ENCODE peak calls at places on chromosomes 4 and X, in six cellular contexts. L is foreskin fibroblast; O is OCI-LY7; H is CD8-positive, alpha-beta T cell; B is psoas muscle; D is skeletal muscle cell. M is an unnamed sample.

GRCh38 chr4:72275381-72275780 is 243.6 kb downstream of the NPFFR2 start:
- DNase-seq in L (no peak), O (no peak), H (no peak), B (no peak), D (no peak), M (no peak)

GRCh38 chrX:42755820-42756219 is 22.1 kb downstream of the PPP1R2C start:
- DNase-seq in L (peak), O (no peak), H (no peak), B (peak), D (peak), M (no peak)

GRCh38 chrX:13599491-13599890 is 30.1 kb downstream of the EGFL6 start:
- DNase-seq in L (no peak), O (no peak), H (no peak), B (no peak), D (no peak), M (no peak)

GRCh38 chrX:7985568-7985967 is 58.4 kb upstream of the PNPLA4 start:
- DNase-seq in L (peak), O (no peak), H (no peak), B (no peak), D (no peak), M (no peak)

GRCh38 chr4:150280081-150280950 is 202.1 kb downstream of the DCLK2 start:
- DNase-seq in L (peak), O (no peak), H (no peak), B (no peak), D (peak), M (no peak)

GRCh38 chrX:78658851-78659744 is at the start of gene RTL3:
- DNase-seq in L (peak), O (no peak), H (no peak), B (no peak), D (peak), M (no peak)

GRCh38 chr4:125368161-125368560 is 53.4 kb downstream of the FAT4 start:
- DNase-seq in L (peak), O (no peak), H (no peak), B (no peak), D (no peak), M (no peak)

GRCh38 chr4:163701915-163702314 is 207.4 kb downstream of the TMA16 start:
- DNase-seq in L (peak), O (no peak), H (no peak), B (no peak), D (peak), M (no peak)

GRCh38 chr4:156593464-156593863 is 378.1 kb downstream of the PDGFC start:
- DNase-seq in L (peak), O (no peak), H (no peak), B (no peak), D (no peak), M (no peak)

GRCh38 chr4:10662937-10663336 is 21.6 kb downstream of the CLNK start:
- DNase-seq in L (no peak), O (no peak), H (no peak), B (no peak), D (no peak), M (no peak)

GRCh38 chr4:16707874-16708273 is 190.6 kb downstream of the LDB2 start:
- DNase-seq in L (no peak), O (no peak), H (no peak), B (no peak), D (no peak), M (no peak)

GRCh38 chr4:76377922-76378321 is 43.0 kb downstream of the CCDC158 start:
- DNase-seq in L (peak), O (peak), H (peak), B (no peak), D (no peak), M (no peak)

GRCh38 chrX:6644411-6644810 is 109.5 kb upstream of the VCX3A start:
- DNase-seq in L (no peak), O (peak), H (no peak), B (no peak), D (no peak), M (no peak)

GRCh38 chr4:69896530-69897116 is 34.2 kb upstream of the CSN1S1 start:
- DNase-seq in L (peak), O (no peak), H (no peak), B (no peak), D (no peak), M (no peak)

GRCh38 chr4:10281996-10282395 is 165.4 kb upstream of the WDR1 start:
- DNase-seq in L (no peak), O (no peak), H (no peak), B (no peak), D (no peak), M (no peak)

GRCh38 chrX:150291014-150291413 is 72.1 kb upstream of the MAMLD1 start:
- DNase-seq in L (peak), O (no peak), H (no peak), B (no peak), D (no peak), M (no peak)

GRCh38 chr4:158170691-158171455 is 2.0 kb downstream of the GASK1B start:
- DNase-seq in L (peak), O (no peak), H (no peak), B (peak), D (no peak), M (no peak)

GRCh38 chr4:86221076-86221475 is 138.8 kb downstream of the MAPK10 start:
- DNase-seq in L (no peak), O (no peak), H (no peak), B (no peak), D (no peak), M (no peak)

GRCh38 chrX:17164936-17165335 is 210.1 kb upstream of the NHS start:
- DNase-seq in L (no peak), O (no peak), H (no peak), B (no peak), D (no peak), M (no peak)

GRCh38 chr4:6594826-6595355 is 19.9 kb downstream of the MAN2B2 start:
- DNase-seq in L (peak), O (no peak), H (no peak), B (no peak), D (no peak), M (no peak)

GRCh38 chrX:38800981-38801845 is at the start of gene MID1IP1:
- DNase-seq in L (peak), O (peak), H (peak), B (peak), D (peak), M (peak)

DNA sequence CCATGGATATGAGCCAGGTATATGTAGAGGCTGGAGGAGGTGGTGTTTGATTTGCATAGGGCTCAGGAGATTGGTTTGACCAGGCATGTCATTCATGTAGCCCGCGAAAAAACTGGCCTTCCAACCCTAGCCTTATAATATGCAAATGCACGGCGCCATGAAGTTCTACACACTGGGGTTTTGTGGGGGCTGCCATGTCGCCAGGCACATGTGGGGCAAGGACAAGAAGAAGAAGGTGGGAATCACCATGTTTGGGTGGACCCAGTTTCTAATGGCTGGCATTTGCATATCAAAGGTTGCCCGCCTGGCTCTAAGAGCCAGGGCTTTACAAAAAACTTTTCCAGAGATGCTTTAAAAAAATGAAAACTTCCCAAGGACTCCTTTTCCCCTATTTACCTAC is 1251.0 kb downstream of the PCDH18 start:
- DNase-seq in L (no peak), O (no peak), H (no peak), B (no peak), D (no peak), M (no peak)
- H3K4me3 ChIP-seq in L (no peak), O (no peak), H (no peak), B (no peak), D (no peak), M (no peak)

DNA sequence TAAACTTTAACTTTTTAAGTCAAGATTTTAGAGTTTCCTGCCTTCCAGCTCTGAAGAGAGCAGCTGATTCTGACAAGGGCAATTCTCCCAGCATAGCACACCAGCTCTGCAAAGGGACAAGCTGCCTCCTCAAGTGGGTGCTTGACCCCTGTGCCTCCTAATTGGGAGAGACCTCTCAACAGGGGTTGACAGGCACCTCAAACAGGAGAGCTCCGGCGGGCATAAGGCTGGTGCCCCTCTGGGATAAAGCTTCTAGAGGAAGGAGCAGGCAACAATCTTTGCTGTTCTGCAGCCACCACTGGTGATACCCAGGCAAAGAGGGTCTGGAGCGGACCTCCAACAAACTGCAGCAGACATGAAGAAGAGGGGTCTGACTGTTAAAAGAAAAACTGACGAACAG is 872.9 kb upstream of the PCDH10 start:
- DNase-seq in L (no peak), O (no peak), H (no peak), B (no peak), D (no peak), M (no peak)
- H3K4me3 ChIP-seq in L (no peak), O (no peak), H (no peak), B (no peak), D (no peak), M (no peak)

GRCh38 chrX:15601932-15602331 is 1.2 kb upstream of the ACE2 start:
- DNase-seq in L (no peak), O (no peak), H (no peak), B (no peak), D (no peak), M (no peak)

GRCh38 chrX:15602761-15603160 is 2.0 kb upstream of the ACE2 start:
- DNase-seq in L (no peak), O (no peak), H (no peak), B (no peak), D (no peak), M (no peak)

GRCh38 chrX:15598031-15598430 is 2.7 kb downstream of the ACE2 start:
- DNase-seq in L (no peak), O (no peak), H (no peak), B (no peak), D (no peak), M (no peak)

GRCh38 chrX:15600745-15601144 is at the start of gene ACE2:
- DNase-seq in L (no peak), O (no peak), H (no peak), B (no peak), D (no peak), M (no peak)

DNA sequence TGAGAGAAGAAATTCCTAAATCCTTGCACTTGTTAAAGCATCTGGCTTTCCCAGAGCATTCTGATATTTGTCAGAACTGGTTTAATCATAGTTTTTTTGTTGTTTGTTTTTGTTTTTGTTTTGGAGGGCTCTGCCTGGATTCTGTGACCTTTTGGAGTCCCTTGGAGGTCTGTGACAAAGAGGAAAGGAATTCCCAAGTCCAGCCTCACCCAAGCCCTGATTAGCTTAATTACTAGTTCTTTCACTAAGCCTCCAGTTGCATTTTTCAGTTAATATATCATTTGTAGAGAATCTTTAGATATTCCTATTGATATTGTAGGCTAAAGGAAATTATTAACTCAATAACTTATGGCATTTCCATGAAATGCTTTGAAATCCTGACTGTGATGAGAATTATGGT is 689 bp downstream of the ACE2 start:
- DNase-seq in L (no peak), O (no peak), H (no peak), B (no peak), D (no peak), M (no peak)
- H3K4me3 ChIP-seq in L (no peak), O (no peak), H (no peak), B (no peak), D (no peak), M (no peak)

DNA sequence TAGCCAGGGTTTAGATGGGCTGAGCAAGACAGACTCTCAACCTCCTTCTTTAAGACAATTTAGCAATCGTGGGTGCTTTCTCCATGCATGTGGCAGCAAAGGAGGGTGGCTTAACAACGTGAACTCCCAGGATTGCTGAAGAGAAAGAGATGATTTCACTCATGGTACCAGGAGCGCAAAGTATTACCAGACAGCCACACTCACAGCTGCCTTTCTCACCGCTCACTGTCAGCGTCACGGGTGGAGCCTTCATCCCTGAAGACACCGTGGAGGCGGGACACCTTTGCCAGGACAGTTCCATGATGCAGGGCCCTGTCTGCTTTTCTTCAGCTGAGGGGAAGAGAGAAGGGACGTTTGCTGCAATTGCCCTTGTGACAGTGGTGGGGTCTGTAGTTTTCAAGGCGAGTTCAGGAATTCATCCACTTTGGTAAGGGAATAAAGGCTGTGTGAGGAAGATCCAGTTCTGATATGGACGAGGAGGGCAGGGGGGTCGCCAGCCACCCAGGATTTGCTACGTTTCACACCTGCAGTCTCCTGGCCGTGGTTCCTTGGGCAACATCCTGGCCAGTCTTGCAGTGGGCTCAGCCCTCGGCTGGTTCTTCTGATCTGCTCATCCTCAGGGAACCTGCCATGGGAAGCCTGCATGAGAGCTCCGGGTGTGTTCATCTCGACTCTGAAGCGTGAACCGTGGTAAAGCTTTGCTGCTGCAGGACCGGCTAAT is 212.6 kb upstream of the PSAPL1 start:
- DNase-seq in L (no peak), O (no peak), H (no peak), B (peak), D (no peak), M (no peak)
- H3K4me3 ChIP-seq in L (no peak), O (no peak), H (no peak), B (no peak), D (no peak), M (no peak)

GRCh38 chr4:176065365-176066249 is at the start of gene WDR17:
- DNase-seq in L (peak), O (peak), H (peak), B (peak), D (peak), M (peak)
- H3K4me3 ChIP-seq in L (peak), O (peak), H (peak), B (peak), D (peak), M (peak)

GRCh38 chr4:186719925-186720694 is 3.5 kb downstream of the FAT1 start:
- DNase-seq in L (peak), O (peak), H (no peak), B (no peak), D (no peak), M (peak)
- H3K4me3 ChIP-seq in L (no peak), O (no peak), H (no peak), B (no peak), D (no peak), M (no peak)

GRCh38 chrX:101415180-101416130 is 7.4 kb downstream of the HNRNPH2 start:
- DNase-seq in L (peak), O (peak), H (peak), B (no peak), D (no peak), M (peak)

GRCh38 chrX:101417190-101417589 is 9.2 kb downstream of the HNRNPH2 start:
- DNase-seq in L (no peak), O (no peak), H (no peak), B (no peak), D (no peak), M (no peak)

GRCh38 chrX:101416691-101417090 is 8.7 kb downstream of the HNRNPH2 start:
- DNase-seq in L (peak), O (no peak), H (no peak), B (no peak), D (no peak), M (no peak)

GRCh38 chrX:101419489-101419888 is 11.5 kb downstream of the HNRNPH2 start:
- DNase-seq in L (no peak), O (no peak), H (no peak), B (no peak), D (no peak), M (no peak)

DNA sequence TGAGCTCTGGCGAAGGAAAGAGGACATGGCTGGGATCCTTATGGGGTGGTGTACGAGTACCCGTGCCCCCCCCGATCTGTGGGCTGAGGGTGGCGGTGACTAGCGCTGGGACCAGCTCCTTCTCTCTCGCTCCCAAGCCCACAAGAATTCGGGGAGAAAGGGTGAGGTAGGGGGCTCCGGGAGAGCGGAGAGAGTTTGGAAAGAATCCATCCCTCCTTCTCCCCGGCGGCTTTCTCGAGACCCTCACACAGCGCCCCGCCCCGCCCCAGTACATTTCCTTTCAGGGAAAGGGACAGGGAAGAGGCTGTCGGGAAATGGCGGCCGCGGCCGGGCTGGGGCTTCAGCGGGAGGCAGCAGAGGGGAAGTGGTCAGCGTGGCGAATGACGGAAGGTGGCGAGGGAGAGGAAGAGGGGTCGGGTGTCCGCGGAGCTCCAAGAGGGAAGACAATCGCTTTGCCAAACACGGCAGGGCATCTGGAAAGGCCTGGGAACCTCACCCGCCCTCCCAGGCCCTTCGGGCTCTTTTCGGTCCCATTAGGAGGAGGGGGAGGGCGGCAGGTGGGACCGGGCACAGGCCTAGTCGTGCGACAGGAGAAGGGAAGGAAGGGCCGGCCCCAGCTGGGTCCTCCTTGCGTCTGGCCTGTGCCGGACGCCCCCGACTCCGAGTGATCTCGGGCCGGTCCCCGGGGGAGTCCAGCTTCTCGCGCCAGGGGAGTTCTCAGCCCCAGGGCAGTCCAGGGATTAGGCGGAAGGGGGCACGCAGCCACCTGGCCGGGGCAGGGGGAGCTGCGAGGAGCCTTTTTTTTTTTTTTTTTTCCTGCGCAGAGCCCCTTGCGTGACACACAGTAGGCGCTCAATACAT is 10.2 kb downstream of the HNRNPH2 start:
- DNase-seq in L (peak), O (no peak), H (peak), B (peak), D (no peak), M (no peak)
- H3K4me3 ChIP-seq in L (peak), O (no peak), H (peak), B (peak), D (peak), M (no peak)

DNA sequence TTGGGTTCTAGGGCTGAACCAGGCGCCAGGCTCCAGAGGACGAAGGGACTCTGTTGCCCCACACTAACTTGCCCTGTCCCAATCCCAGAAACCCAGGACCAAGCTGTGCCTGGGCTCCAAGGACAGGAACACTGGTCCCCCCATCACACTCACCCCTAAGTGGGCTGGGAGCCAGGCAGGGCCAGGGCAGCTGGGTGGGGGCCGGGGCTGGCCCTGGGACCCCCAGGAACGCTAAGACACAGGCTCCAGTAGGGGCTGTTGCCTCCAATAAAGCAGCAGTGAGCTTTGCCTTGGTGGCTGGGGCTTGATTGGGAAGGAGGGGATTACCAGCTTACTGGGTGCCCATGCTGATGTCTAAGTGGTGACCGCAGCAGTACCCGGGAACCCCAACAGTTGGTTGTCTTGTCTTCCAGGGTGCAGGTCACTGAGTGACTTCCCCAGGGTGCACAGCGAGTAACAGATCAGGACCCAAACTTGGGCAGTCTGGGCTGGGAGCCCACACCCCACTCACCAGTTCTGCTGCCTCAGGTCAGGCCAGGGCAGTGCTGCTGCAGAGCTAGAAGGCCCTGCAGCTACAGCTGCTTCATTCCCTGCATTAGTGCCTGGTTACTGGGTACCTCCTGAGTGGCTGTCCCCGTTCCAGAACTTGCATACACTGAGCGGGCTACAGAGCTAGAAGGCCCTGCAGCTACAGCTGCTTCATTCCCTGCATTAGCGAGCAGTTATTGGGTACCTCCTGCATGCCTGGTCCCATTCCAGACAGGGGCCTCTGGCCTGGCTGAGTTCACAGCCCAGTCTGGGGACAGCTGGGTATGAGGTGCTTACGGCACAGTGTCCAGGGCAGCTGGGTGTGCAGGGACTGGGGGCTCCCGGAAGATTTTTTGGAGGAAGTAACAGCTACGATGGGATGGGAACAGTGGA is 9.4 kb upstream of the ADD1 start:
- DNase-seq in L (no peak), O (no peak), H (no peak), B (peak), D (no peak), M (no peak)
- H3K4me3 ChIP-seq in L (no peak), O (no peak), H (no peak), B (no peak), D (no peak), M (no peak)